ENCODE peak calls at places on chromosomes 7 and 10, in ten cellular contexts. One of them, this sample, is unnamed.

GRCh38 chr10:4931587-4931986 is 31.6 kb upstream of the AKR1C1 start:
- DNase-seq in esophagus squamous epithelium: no peak
- DNase-seq in psoas muscle: no peak
- DNase-seq in astrocyte: no peak
- DNase-seq in fibroblast of lung: no peak
- DNase-seq in ascending aorta: no peak
- DNase-seq in RWPE2: no peak
- DNase-seq in Peyer's patch: no peak
- DNase-seq in sigmoid colon: no peak
- DNase-seq in CD8-positive, alpha-beta T cell: no peak
- DNase-seq in this sample: no peak

GRCh38 chr7:116271161-116271979 is 61.0 kb downstream of the TES start:
- DNase-seq in astrocyte: peak; percentile 70
- DNase-seq in esophagus squamous epithelium: no peak
- DNase-seq in RWPE2: no peak
- DNase-seq in ascending aorta: no peak
- DNase-seq in psoas muscle: no peak
- DNase-seq in sigmoid colon: no peak
- DNase-seq in fibroblast of lung: peak; percentile 94
- DNase-seq in Peyer's patch: no peak
- DNase-seq in CD8-positive, alpha-beta T cell: no peak
- DNase-seq in this sample: no peak

GRCh38 chr7:115008465-115009114 is 86.7 kb downstream of the MDFIC start:
- DNase-seq in CD8-positive, alpha-beta T cell: no peak
- DNase-seq in esophagus squamous epithelium: no peak
- DNase-seq in astrocyte: peak; percentile 72
- DNase-seq in Peyer's patch: peak; percentile 62
- DNase-seq in fibroblast of lung: peak; percentile 82
- DNase-seq in sigmoid colon: peak; percentile 83
- DNase-seq in RWPE2: no peak
- DNase-seq in ascending aorta: no peak
- DNase-seq in psoas muscle: peak; percentile 86
- DNase-seq in this sample: peak; percentile 17

GRCh38 chr7:9250876-9251275 is 817.5 kb downstream of the NXPH1 start:
- DNase-seq in fibroblast of lung: no peak
- DNase-seq in sigmoid colon: no peak
- DNase-seq in ascending aorta: no peak
- DNase-seq in psoas muscle: no peak
- DNase-seq in Peyer's patch: no peak
- DNase-seq in esophagus squamous epithelium: no peak
- DNase-seq in RWPE2: no peak
- DNase-seq in astrocyte: no peak
- DNase-seq in CD8-positive, alpha-beta T cell: no peak
- DNase-seq in this sample: no peak

GRCh38 chr10:11865561-11865960 is 42.4 kb downstream of the PROSER2 start:
- DNase-seq in Peyer's patch: no peak
- DNase-seq in RWPE2: no peak
- DNase-seq in esophagus squamous epithelium: no peak
- DNase-seq in psoas muscle: no peak
- DNase-seq in ascending aorta: no peak
- DNase-seq in sigmoid colon: peak; percentile 43
- DNase-seq in astrocyte: no peak
- DNase-seq in fibroblast of lung: no peak
- DNase-seq in CD8-positive, alpha-beta T cell: no peak
- DNase-seq in this sample: no peak

GRCh38 chr7:139382439-139382838 is 22.7 kb downstream of the LUC7L2 start:
- DNase-seq in Peyer's patch: no peak
- DNase-seq in esophagus squamous epithelium: no peak
- DNase-seq in CD8-positive, alpha-beta T cell: no peak
- DNase-seq in fibroblast of lung: no peak
- DNase-seq in sigmoid colon: no peak
- DNase-seq in astrocyte: no peak
- DNase-seq in psoas muscle: no peak
- DNase-seq in RWPE2: no peak
- DNase-seq in ascending aorta: no peak
- DNase-seq in this sample: no peak

GRCh38 chr10:78899996-78900714 is 168.6 kb upstream of the ZMIZ1 start:
- DNase-seq in psoas muscle: peak; percentile 83
- DNase-seq in ascending aorta: no peak
- DNase-seq in esophagus squamous epithelium: no peak
- DNase-seq in astrocyte: no peak
- DNase-seq in sigmoid colon: peak; percentile 83
- DNase-seq in CD8-positive, alpha-beta T cell: no peak
- DNase-seq in RWPE2: peak; percentile 30
- DNase-seq in fibroblast of lung: no peak
- DNase-seq in Peyer's patch: no peak
- DNase-seq in this sample: no peak

GRCh38 chr7:74606909-74607255 is 50.6 kb upstream of the GTF2I start:
- DNase-seq in Peyer's patch: no peak
- DNase-seq in RWPE2: no peak
- DNase-seq in esophagus squamous epithelium: no peak
- DNase-seq in CD8-positive, alpha-beta T cell: no peak
- DNase-seq in ascending aorta: no peak
- DNase-seq in sigmoid colon: no peak
- DNase-seq in astrocyte: no peak
- DNase-seq in psoas muscle: no peak
- DNase-seq in fibroblast of lung: no peak
- DNase-seq in this sample: no peak

GRCh38 chr10:7971949-7972348 is 82.5 kb upstream of the GATA3 start:
- DNase-seq in sigmoid colon: no peak
- DNase-seq in astrocyte: no peak
- DNase-seq in CD8-positive, alpha-beta T cell: no peak
- DNase-seq in ascending aorta: no peak
- DNase-seq in fibroblast of lung: no peak
- DNase-seq in Peyer's patch: no peak
- DNase-seq in esophagus squamous epithelium: no peak
- DNase-seq in psoas muscle: no peak
- DNase-seq in RWPE2: no peak
- DNase-seq in this sample: no peak

GRCh38 chr10:44193156-44193555 is 191.7 kb downstream of the CXCL12 start:
- DNase-seq in fibroblast of lung: no peak
- DNase-seq in ascending aorta: no peak
- DNase-seq in CD8-positive, alpha-beta T cell: no peak
- DNase-seq in sigmoid colon: no peak
- DNase-seq in Peyer's patch: no peak
- DNase-seq in RWPE2: no peak
- DNase-seq in astrocyte: peak; percentile 28
- DNase-seq in psoas muscle: no peak
- DNase-seq in esophagus squamous epithelium: no peak
- DNase-seq in this sample: no peak

DNA sequence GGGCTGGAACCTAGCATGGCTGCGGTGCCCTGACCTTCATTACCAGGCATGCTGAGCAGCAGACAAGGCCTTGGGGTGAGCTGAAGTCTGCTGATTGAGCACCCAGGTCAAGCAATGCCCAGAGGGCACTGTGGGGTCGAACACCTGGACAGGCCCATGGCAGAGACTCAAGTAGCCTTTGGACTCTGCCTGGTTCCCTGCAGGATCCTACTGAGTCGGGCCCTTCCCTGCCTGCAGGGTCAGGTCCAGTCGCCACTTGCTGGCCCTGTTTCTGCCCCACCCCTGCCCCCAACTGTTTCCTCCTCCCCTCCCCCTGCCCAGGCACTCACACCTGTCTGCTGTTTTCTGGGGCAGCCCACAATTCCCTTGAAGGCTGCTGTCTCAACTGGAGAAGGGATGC is 483.2 kb upstream of the MKI67 start:
- DNase-seq in esophagus squamous epithelium: no peak
- DNase-seq in psoas muscle: no peak
- DNase-seq in fibroblast of lung: no peak
- DNase-seq in ascending aorta: no peak
- DNase-seq in CD8-positive, alpha-beta T cell: no peak
- DNase-seq in astrocyte: no peak
- DNase-seq in sigmoid colon: no peak
- DNase-seq in RWPE2: no peak
- DNase-seq in Peyer's patch: no peak
- DNase-seq in this sample: no peak
- H3K27me3 ChIP-seq in esophagus squamous epithelium: no peaks in the 10 kb centered on the region
- H3K27me3 ChIP-seq in psoas muscle: peaks cover 4% of the 10 kb centered on the region
- H3K27me3 ChIP-seq in fibroblast of lung: no peaks in the 10 kb centered on the region
- H3K27me3 ChIP-seq in ascending aorta: no peaks in the 10 kb centered on the region
- H3K27me3 ChIP-seq in CD8-positive, alpha-beta T cell: no peaks in the 10 kb centered on the region
- H3K27me3 ChIP-seq in astrocyte: no peaks in the 10 kb centered on the region
- H3K27me3 ChIP-seq in sigmoid colon: no peaks in the 10 kb centered on the region
- H3K27me3 ChIP-seq in RWPE2: no peaks in the 10 kb centered on the region
- H3K27me3 ChIP-seq in Peyer's patch: no peaks in the 10 kb centered on the region
- H3K27me3 ChIP-seq in this sample: no peaks in the 10 kb centered on the region

GRCh38 chr10:128739937-128740336 is 613.7 kb upstream of the MKI67 start:
- DNase-seq in ascending aorta: no peak
- DNase-seq in CD8-positive, alpha-beta T cell: no peak
- DNase-seq in sigmoid colon: no peak
- DNase-seq in fibroblast of lung: no peak
- DNase-seq in Peyer's patch: no peak
- DNase-seq in psoas muscle: no peak
- DNase-seq in astrocyte: no peak
- DNase-seq in esophagus squamous epithelium: no peak
- DNase-seq in RWPE2: no peak
- DNase-seq in this sample: no peak
- TF ChIP-seq CTCF in ascending aorta: no peak
- TF ChIP-seq CTCF in CD8-positive, alpha-beta T cell: no peak
- TF ChIP-seq CTCF in sigmoid colon: no peak
- TF ChIP-seq CTCF in fibroblast of lung: no peak
- TF ChIP-seq CTCF in Peyer's patch: no peak
- TF ChIP-seq CTCF in psoas muscle: no peak
- TF ChIP-seq CTCF in astrocyte: no peak
- TF ChIP-seq CTCF in esophagus squamous epithelium: no peak
- TF ChIP-seq CTCF in RWPE2: no peak
- TF ChIP-seq CTCF in this sample: no peak

DNA sequence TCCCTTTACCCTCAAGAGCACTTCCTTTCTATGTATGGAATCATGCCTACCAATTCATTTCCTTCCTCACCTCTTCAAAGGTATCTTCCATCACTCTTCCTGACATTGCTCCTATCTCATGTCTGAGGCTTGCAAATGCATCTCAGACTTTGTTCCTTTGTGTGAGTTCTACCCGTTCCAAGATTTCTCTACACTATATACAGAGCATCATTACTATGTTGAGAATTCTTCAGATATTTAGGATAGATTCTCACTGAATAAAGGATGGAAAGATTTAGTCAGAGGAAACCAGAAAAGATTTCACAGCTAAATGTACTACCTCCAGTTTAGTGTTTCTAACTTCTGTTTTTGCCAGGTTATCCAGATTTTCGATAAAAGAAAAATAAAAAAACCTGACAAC is 462.7 kb downstream of the PHTF2 start:
- DNase-seq in RWPE2: no peak
- DNase-seq in ascending aorta: no peak
- DNase-seq in CD8-positive, alpha-beta T cell: no peak
- DNase-seq in Peyer's patch: no peak
- DNase-seq in sigmoid colon: no peak
- DNase-seq in astrocyte: no peak
- DNase-seq in esophagus squamous epithelium: no peak
- DNase-seq in fibroblast of lung: no peak
- DNase-seq in psoas muscle: no peak
- DNase-seq in this sample: no peak
- H3K4me1 ChIP-seq in RWPE2: no peaks in the 10 kb centered on the region
- H3K4me1 ChIP-seq in ascending aorta: no peaks in the 10 kb centered on the region
- H3K4me1 ChIP-seq in CD8-positive, alpha-beta T cell: no peaks in the 10 kb centered on the region
- H3K4me1 ChIP-seq in Peyer's patch: no peaks in the 10 kb centered on the region
- H3K4me1 ChIP-seq in sigmoid colon: no peaks in the 10 kb centered on the region
- H3K4me1 ChIP-seq in astrocyte: no peaks in the 10 kb centered on the region
- H3K4me1 ChIP-seq in esophagus squamous epithelium: no peaks in the 10 kb centered on the region
- H3K4me1 ChIP-seq in fibroblast of lung: no peaks in the 10 kb centered on the region
- H3K4me1 ChIP-seq in psoas muscle: no peaks in the 10 kb centered on the region
- H3K4me1 ChIP-seq in this sample: no peaks in the 10 kb centered on the region

DNA sequence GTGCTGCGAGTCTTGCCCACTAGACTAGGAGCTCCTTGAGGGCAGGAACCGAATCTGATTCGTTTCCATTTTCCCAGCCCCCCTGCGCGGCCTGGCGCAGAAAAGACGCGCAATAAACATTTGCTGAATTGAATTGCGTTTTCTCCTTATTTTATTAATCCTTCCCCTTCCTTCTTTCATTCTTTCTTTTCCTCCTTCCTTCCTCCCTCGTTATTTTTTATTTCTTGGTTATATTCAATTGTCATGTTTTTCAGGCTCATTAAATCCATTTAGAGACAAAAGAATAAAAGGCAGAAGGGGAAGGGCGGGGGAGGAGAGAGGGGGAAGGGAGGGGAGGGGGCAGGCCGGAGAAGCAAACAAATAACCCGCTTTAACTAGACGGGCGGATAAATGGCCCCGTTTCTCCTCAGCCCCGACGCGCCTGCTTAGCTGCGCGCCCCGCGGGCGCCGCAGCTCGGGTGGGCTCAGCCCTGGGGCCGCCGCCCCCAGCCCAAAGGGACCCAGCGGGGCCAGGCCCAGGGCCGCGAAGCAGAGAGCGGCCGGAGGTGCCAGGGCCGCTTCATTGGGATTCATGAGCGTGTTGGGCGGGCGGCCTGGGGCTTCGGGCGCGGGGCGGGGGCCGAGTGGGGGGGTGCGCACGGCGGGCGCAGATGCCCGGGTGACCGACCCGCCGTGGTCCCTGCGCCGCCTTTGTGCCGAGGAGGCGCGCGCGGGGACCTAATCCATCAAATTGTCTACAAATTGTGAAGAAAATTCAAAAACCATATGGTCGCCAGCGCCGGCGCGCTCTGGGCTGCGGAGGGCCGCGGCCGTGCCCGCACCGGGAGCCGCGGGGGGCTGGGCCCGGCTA is 5.0 kb downstream of the LBX1 start:
- DNase-seq in sigmoid colon: no peak
- DNase-seq in ascending aorta: no peak
- DNase-seq in astrocyte: no peak
- DNase-seq in CD8-positive, alpha-beta T cell: no peak
- DNase-seq in psoas muscle: no peak
- DNase-seq in Peyer's patch: no peak
- DNase-seq in esophagus squamous epithelium: no peak
- DNase-seq in RWPE2: no peak
- DNase-seq in fibroblast of lung: no peak
- DNase-seq in this sample: no peak
- H3K27me3 ChIP-seq in sigmoid colon: peaks cover 100% of the 10 kb centered on the region
- H3K27me3 ChIP-seq in ascending aorta: peaks cover 53% of the 10 kb centered on the region
- H3K27me3 ChIP-seq in astrocyte: peaks cover 95% of the 10 kb centered on the region
- H3K27me3 ChIP-seq in CD8-positive, alpha-beta T cell: peaks cover 67% of the 10 kb centered on the region
- H3K27me3 ChIP-seq in psoas muscle: peaks cover 4% of the 10 kb centered on the region
- H3K27me3 ChIP-seq in Peyer's patch: no peaks in the 10 kb centered on the region
- H3K27me3 ChIP-seq in esophagus squamous epithelium: peaks cover 74% of the 10 kb centered on the region
- H3K27me3 ChIP-seq in RWPE2: peaks cover 99% of the 10 kb centered on the region
- H3K27me3 ChIP-seq in fibroblast of lung: peaks cover 92% of the 10 kb centered on the region
- H3K27me3 ChIP-seq in this sample: peaks cover 62% of the 10 kb centered on the region